ENCODE peak calls at places on chromosomes 4 and X, in five cellular contexts. U is GM13976, J is GM13977, W is aorta, I is right atrium auricular region. D is an unnamed sample.

GRCh38 chrX:23035493-23035892 is 35.7 kb downstream of the DDX53 start:
- DNase-seq in J (no peak), U (no peak), I (no peak), W (no peak), D (no peak)

GRCh38 chrX:3094261-3094660 is 53.0 kb downstream of the ARSF start:
- DNase-seq in I (no peak), J (no peak), U (no peak), W (no peak), D (no peak)

GRCh38 chr4:53192017-53192416 is 173.8 kb downstream of the SCFD2 start:
- DNase-seq in W (no peak), J (no peak), I (no peak), U (no peak), D (peak)

GRCh38 chr4:13642576-13642975 is 15.1 kb upstream of the BOD1L1 start:
- DNase-seq in J (no peak), W (no peak), U (no peak), I (no peak), D (no peak)

GRCh38 chr4:19429684-19430083 is 822.0 kb upstream of the SLIT2 start:
- DNase-seq in U (no peak), I (no peak), J (no peak), W (no peak), D (no peak)

GRCh38 chr4:47490550-47490949 is 5.5 kb downstream of the ATP10D start:
- DNase-seq in U (no peak), I (no peak), W (no peak), J (no peak), D (peak)

GRCh38 chr4:152894673-152895072 is 41.5 kb upstream of the FHDC1 start:
- DNase-seq in J (no peak), I (no peak), W (no peak), U (no peak), D (no peak)

GRCh38 chrX:97529801-97530200 is 646.1 kb downstream of the RPA4 start:
- DNase-seq in I (no peak), U (no peak), W (no peak), J (no peak), D (no peak)

GRCh38 chr4:139761461-139761860 is 95.8 kb downstream of the MGST2 start:
- DNase-seq in J (no peak), W (no peak), I (no peak), U (no peak), D (peak)

GRCh38 chrX:13007519-13008188 is 32.7 kb downstream of the TMSB4X start:
- DNase-seq in J (no peak), W (no peak), U (no peak), I (no peak), D (peak)

GRCh38 chr4:143514432-143514831 is 930 bp downstream of the SMARCA5 start:
- DNase-seq in I (no peak), U (peak), W (peak), J (peak), D (peak)

GRCh38 chr4:39426728-39427127 is 20.0 kb downstream of the KLB start:
- DNase-seq in I (no peak), U (no peak), J (no peak), W (no peak), D (no peak)

GRCh38 chr4:108685036-108685686 is 34.8 kb downstream of the OSTC start:
- DNase-seq in I (no peak), W (no peak), J (no peak), U (no peak), D (no peak)

GRCh38 chr4:3442959-3443749 is 1.4 kb downstream of the HGFAC start:
- DNase-seq in W (peak), J (peak), U (peak), I (no peak), D (peak)

GRCh38 chrX:1231850-1232505 is 19.5 kb upstream of the CRLF2 start:
- DNase-seq in J (no peak), U (no peak), I (no peak), W (peak), D (no peak)

D was measured in GM12865.